ENCODE peak calls at places on chromosomes 6 and 20, in four cellular contexts. G is brain microvascular endothelial cell, U is lower lobe of right lung, J is colonic mucosa. P is an unnamed sample.

GRCh38 chr6:109073344-109074235 is 21.1 kb downstream of the SESN1 start:
- DNase-seq in G (peak), U (no peak), J (peak), P (peak)

GRCh38 chr6:84061613-84062398 is 28.2 kb downstream of the MRAP2 start:
- DNase-seq in G (no peak), U (no peak), J (no peak), P (no peak)

GRCh38 chr6:90397929-90398674 is 101.5 kb upstream of the BACH2 start:
- DNase-seq in G (peak), U (no peak), J (no peak), P (no peak)

GRCh38 chr6:150567360-150567759 is 32.3 kb upstream of the PLEKHG1 start:
- DNase-seq in G (no peak), U (no peak), J (peak), P (no peak)

GRCh38 chr20:25100914-25101313 is 19.0 kb upstream of the VSX1 start:
- DNase-seq in G (no peak), U (no peak), J (no peak), P (no peak)

GRCh38 chr6:158793432-158793831 is 25.7 kb downstream of the EZR start:
- DNase-seq in G (peak), U (no peak), J (no peak), P (peak)

GRCh38 chr6:139439278-139439813 is 64.9 kb upstream of the CITED2 start:
- DNase-seq in G (no peak), U (no peak), J (no peak), P (peak)

GRCh38 chr6:169426611-169427010 is 173.0 kb upstream of the THBS2 start:
- DNase-seq in G (no peak), U (no peak), J (no peak), P (no peak)

GRCh38 chr20:15018966-15019365 is 681.6 kb upstream of the FLRT3 start:
- DNase-seq in G (no peak), U (no peak), J (no peak), P (no peak)

GRCh38 chr20:17287503-17287902 is 60.7 kb downstream of the PCSK2 start:
- DNase-seq in G (no peak), U (no peak), J (no peak), P (no peak)

GRCh38 chr6:105941616-105942412 is 144.3 kb upstream of the PRDM1 start:
- DNase-seq in G (no peak), U (no peak), J (no peak), P (peak)

GRCh38 chr6:105940990-105941389 is 145.1 kb upstream of the PRDM1 start:
- DNase-seq in G (no peak), U (no peak), J (no peak), P (no peak)

GRCh38 chr6:105943514-105943913 is 142.6 kb upstream of the PRDM1 start:
- DNase-seq in G (no peak), U (no peak), J (no peak), P (no peak)
- TF ChIP-seq CTCF in G (no peak), U (no peak), J (no peak), P (no peak)

DNA sequence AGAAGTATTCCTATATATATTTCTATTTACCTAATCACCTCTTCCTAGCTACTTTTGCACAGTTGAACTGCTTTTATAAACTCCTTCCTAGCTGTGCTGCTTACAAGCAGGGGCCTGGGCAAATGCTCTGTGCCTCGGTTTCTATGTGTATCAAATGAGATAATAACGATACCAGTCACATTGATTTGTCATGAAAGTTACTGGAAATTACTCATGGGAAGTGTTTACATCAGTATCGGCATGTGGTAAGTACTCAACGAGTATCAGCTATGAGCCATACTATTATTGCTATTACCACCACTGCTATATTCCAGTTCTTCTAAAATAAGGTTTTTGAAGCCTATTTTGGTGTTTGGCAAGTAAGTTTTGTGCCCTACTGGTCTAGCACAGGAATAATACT is 4.9 kb downstream of the LAMA4 start:
- DNase-seq in G (peak), U (no peak), J (no peak), P (no peak)
- H3K4me3 ChIP-seq in G (no peak), U (peak), J (no peak), P (no peak)

GRCh38 chr6:156068870-156069269 is 613.2 kb upstream of the NOX3 start:
- DNase-seq in G (no peak), U (no peak), J (no peak), P (no peak)
- TF ChIP-seq CTCF in G (no peak), U (no peak), J (no peak), P (no peak)

DNA sequence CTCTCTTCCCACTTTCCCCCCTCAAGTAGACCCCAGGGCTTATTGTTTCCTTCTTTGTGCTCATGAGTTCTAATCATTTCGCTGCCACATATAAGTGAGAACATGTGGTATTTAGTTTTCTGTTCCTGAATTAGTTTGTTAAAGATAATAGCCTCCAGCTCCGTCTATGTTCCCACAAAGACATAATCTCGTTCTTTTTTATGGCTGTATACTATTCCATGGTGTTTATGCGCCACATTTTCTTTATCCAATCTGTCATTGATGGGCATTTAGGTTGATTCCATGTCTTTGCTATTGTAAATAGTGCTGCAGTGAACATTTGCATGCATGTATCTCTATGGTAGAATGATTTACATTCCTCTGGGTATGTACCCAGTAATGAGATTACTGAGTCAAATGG is 16.9 kb upstream of the PERP start:
- DNase-seq in G (no peak), U (no peak), J (no peak), P (no peak)
- H3K4me3 ChIP-seq in G (no peak), U (no peak), J (no peak), P (no peak)

DNA sequence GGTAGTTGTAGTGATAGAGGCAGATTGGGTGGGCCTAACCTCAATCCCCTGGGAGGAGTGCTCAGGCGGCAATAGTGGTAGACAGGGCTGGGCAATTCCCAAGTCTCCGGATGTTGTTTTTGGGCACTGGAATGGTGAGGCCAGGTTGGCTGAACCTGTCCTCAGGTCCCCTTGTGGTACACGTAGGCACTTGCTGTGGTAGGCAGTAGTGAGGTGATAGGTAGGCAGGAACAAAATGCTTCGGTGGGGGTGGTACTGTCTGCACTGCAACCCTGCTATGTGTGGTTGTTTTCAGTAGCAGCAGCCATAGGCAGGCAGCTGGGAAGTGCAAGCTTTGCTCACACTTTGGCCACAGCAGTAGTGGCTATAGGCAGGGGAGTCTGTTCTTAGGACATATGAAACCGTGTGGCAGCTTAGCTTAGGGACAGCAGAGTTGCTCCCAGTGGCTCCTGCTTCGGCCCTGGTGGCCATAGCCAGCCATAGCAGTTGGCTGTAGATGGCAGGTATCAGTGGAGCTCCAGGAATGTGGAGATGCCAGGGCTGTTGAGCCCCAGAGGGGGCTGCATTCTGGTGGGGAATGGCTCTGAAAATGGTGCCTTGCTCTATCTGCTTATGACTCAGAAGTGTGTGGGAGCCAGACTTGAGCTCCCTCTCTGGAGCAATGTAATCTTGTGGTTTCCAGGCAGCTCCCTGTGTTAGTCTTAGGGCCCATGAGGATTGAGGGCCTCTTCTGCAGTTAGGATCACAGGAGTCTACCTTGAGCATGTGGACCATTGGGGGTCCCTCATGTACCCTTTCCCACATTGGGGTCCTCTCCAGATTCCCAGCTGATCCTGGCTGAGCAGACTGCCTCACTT is 241.8 kb upstream of the BMP2 start:
- DNase-seq in G (peak), U (no peak), J (no peak), P (no peak)
- TF ChIP-seq CTCF in G (peak), U (no peak), J (no peak), P (no peak)

GRCh38 chr20:63253065-63253437 is 1.2 kb downstream of the NKAIN4 start:
- DNase-seq in G (no peak), U (no peak), J (no peak), P (no peak)

GRCh38 chr20:63254237-63254535 is at the start of gene NKAIN4:
- DNase-seq in G (no peak), U (no peak), J (no peak), P (no peak)

GRCh38 chr20:63254536-63255384 is 497 bp upstream of the NKAIN4 start:
- DNase-seq in G (no peak), U (no peak), J (no peak), P (no peak)

GRCh38 chr20:63252157-63252780 is 2.0 kb downstream of the NKAIN4 start:
- DNase-seq in G (no peak), U (no peak), J (no peak), P (no peak)

GRCh38 chr20:63253438-63254236 is 626 bp downstream of the NKAIN4 start:
- DNase-seq in G (no peak), U (no peak), J (no peak), P (no peak)
- H3K4me3 ChIP-seq in G (no peak), U (peak), J (no peak), P (no peak)

DNA sequence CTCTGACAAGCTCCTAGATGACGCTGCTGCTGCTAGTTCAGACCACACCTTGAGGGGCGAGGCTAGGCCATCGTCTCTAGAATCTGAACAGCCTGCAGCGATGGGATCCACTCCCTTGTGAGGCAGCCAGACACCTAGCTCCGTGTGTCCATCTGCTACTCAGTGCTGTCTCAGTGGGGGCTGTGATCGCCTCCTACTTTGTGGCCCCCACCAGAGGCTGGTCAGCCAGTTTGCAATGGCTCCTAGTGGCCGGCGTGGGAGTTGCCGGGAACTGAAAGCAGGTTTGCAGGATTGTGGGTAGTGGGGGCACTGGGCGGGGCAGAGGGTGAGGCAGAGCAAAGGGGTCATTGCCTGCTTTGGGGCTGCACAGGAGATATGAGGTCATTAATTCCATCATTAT is 2.8 kb downstream of the CCN5 start:
- DNase-seq in G (no peak), U (peak), J (no peak), P (no peak)
- TF ChIP-seq CTCF in G (peak), U (no peak), J (no peak), P (peak)

DNA sequence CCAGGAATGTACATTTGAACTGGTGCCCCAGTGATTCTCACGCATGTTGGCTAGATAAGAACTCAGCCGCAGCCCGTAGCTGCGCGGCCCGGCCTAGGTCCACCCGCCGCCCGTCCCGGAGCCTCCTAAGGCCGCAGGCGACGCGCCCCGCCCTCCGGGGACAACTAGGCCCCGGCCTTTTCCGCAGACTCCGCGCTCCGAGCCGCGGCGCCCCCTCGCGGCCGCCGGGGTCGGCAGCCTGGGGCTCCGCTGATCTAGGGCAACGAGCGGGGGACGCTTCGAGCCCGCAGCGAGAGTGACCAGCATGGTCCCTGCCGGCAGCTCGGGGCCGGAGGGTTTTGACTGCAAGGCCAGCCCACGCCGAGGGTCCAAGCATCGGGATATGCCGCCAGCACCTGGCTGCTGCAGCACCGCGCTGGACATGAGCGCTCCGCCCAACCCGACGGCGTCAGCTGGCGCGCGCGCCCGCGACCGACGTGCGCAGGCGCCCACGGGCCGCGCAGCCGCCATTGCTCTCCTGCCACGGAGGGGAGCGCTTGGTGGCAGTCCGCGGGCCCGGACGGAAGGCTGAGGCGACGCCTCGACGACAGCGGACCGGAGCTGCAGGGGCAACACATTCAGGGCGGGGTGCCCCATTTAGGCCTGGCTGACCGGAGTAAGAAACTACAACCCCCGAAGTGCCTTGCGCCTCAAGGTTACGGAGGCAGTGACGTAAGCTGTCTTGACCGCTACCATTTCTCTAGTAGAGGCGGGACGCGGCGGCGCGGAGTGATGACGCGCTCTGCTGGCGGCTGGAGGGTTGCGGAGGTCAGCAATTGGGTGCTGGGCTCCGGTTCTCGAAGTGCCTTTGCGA is at the start of gene AP5S1:
- DNase-seq in G (peak), U (peak), J (peak), P (peak)
- H3K4me3 ChIP-seq in G (peak), U (peak), J (peak), P (peak)